ENCODE peak calls at places on chromosomes 16 and 17, in seven cellular contexts. R is fibroblast of mammary gland, L is SW480, A is NCI-H1105 treated with DMSO at 0.1 percent for 48 hours, K is bronchial epithelial cell, G is ELF-1, X is occipital lobe. O is an unnamed sample.

GRCh38 chr17:73013816-73014663 is 78.4 kb downstream of the SLC39A11 start:
- DNase-seq in R (no peak), L (peak), K (no peak), X (no peak), G (peak), A (no peak), O (no peak)

GRCh38 chr17:60554377-60554788 is 28.3 kb upstream of the APPBP2 start:
- DNase-seq in L (no peak), X (no peak), K (peak), A (peak), R (peak), G (no peak), O (peak)

GRCh38 chr16:69798466-69798865 is 36.3 kb downstream of the WWP2 start:
- DNase-seq in G (no peak), A (no peak), X (no peak), L (no peak), K (no peak), R (peak), O (no peak)

GRCh38 chr16:9901-10665 is 43.3 kb downstream of the POLR3K start:
- DNase-seq in X (no peak), A (no peak), G (peak), L (peak), R (no peak), K (no peak), O (no peak)

GRCh38 chr17:39547713-39548478 is 59.8 kb downstream of the NEUROD2 start:
- DNase-seq in R (peak), X (peak), A (peak), G (peak), L (peak), K (peak), O (no peak)

GRCh38 chr17:79169861-79170260 is 95.2 kb downstream of the ENGASE start:
- DNase-seq in R (no peak), G (no peak), L (no peak), X (no peak), K (no peak), A (no peak), O (no peak)

GRCh38 chr17:40827746-40828453 is 5.5 kb upstream of the KRT10 start:
- DNase-seq in K (no peak), A (no peak), G (no peak), X (no peak), R (no peak), L (no peak), O (no peak)

GRCh38 chr16:4314532-4315184 is 1.2 kb upstream of the GLIS2 start:
- DNase-seq in G (peak), L (peak), X (no peak), R (peak), K (peak), A (peak), O (no peak)

GRCh38 chr16:56824335-56824734 is 40.7 kb upstream of the SLC12A3 start:
- DNase-seq in R (peak), L (no peak), G (no peak), A (peak), X (no peak), K (no peak), O (no peak)

GRCh38 chr17:5825717-5826330 is 241.5 kb upstream of the NLRP1 start:
- DNase-seq in X (no peak), A (no peak), K (peak), G (no peak), R (peak), L (no peak), O (no peak)

GRCh38 chr17:64683791-64684190 is 21.7 kb upstream of the SMURF2 start:
- DNase-seq in A (no peak), X (no peak), G (no peak), R (peak), L (no peak), K (no peak), O (no peak)

GRCh38 chr17:65537845-65538678 is 23.4 kb downstream of the AXIN2 start:
- DNase-seq in L (peak), R (peak), X (peak), K (no peak), G (no peak), A (no peak), O (no peak)

GRCh38 chr17:4087911-4088693 is 54.7 kb downstream of the ZZEF1 start:
- DNase-seq in L (no peak), X (no peak), G (no peak), A (no peak), K (peak), R (peak), O (no peak)

GRCh38 chr17:29219378-29220047 is 27.1 kb upstream of the CRYBA1 start:
- DNase-seq in K (peak), G (peak), R (peak), A (peak), X (peak), L (peak), O (no peak)

GRCh38 chr17:70029019-70029767 is 45.8 kb upstream of the KCNJ16 start:
- DNase-seq in X (no peak), G (no peak), A (no peak), K (no peak), L (no peak), R (no peak), O (no peak)

GRCh38 chr17:17723354-17724261 is 42.4 kb downstream of the RAI1 start:
- DNase-seq in X (no peak), R (peak), K (peak), A (no peak), L (no peak), G (peak), O (no peak)

GRCh38 chr17:78237403-78238012 is 6.1 kb downstream of the TMEM235 start:
- DNase-seq in R (no peak), G (no peak), X (peak), K (no peak), A (no peak), L (no peak), O (no peak)

GRCh38 chr16:57061084-57061905 is 31.1 kb upstream of the CPNE2 start:
- DNase-seq in L (no peak), G (peak), A (no peak), X (no peak), K (peak), R (peak), O (peak)

GRCh38 chr17:82065193-82065637 is 389 bp downstream of the DUS1L start:
- DNase-seq in G (no peak), A (no peak), K (no peak), L (no peak), R (no peak), X (no peak), O (no peak)

GRCh38 chr16:67528222-67528869 is at the start of gene RIPOR1:
- DNase-seq in G (peak), L (peak), X (peak), A (no peak), R (no peak), K (no peak), O (no peak)

GRCh38 chr16:85428168-85428898 is 184.8 kb upstream of the GSE1 start:
- DNase-seq in R (peak), A (no peak), G (peak), L (peak), K (peak), X (no peak), O (no peak)

GRCh38 chr17:4898927-4899326 is 409 bp upstream of the C17orf107 start:
- DNase-seq in K (no peak), G (no peak), A (no peak), R (no peak), X (no peak), L (no peak), O (no peak)

GRCh38 chr16:4390266-4391260 is 18.9 kb downstream of the VASN start:
- DNase-seq in G (peak), R (no peak), K (no peak), A (no peak), L (no peak), X (no peak), O (no peak)

GRCh38 chr17:1718362-1719165 is 5.9 kb upstream of the WDR81 start:
- DNase-seq in K (no peak), L (no peak), R (no peak), G (no peak), X (no peak), A (no peak), O (no peak)

O was measured in BJ.